ENCODE peak calls at places on chromosomes 13 and 19, in five cellular contexts. O is colonic mucosa; W is foreskin keratinocyte; K is ovary; H is CD8-positive, alpha-beta T cell. S is an unnamed sample.

GRCh38 chr19:19746286-19747213 is 13.6 kb upstream of the ZNF14 start:
- DNase-seq in O (no peak), W (no peak), K (no peak), H (no peak), S (no peak)

GRCh38 chr19:10124429-10124828 is 4.7 kb upstream of the EIF3G start:
- DNase-seq in O (no peak), W (no peak), K (no peak), H (no peak), S (no peak)

GRCh38 chr19:35637165-35637564 is 4.4 kb upstream of the ETV2 start:
- DNase-seq in O (no peak), W (no peak), K (no peak), H (no peak), S (no peak)

GRCh38 chr19:7242601-7243258 is 51.5 kb downstream of the INSR start:
- DNase-seq in O (no peak), W (no peak), K (peak; percentile 36), H (no peak), S (peak; percentile 55)

GRCh38 chr19:38196245-38196837 is 27.7 kb downstream of the DPF1 start:
- DNase-seq in O (no peak), W (no peak), K (no peak), H (no peak), S (no peak)

GRCh38 chr19:46220038-46220615 is 9.4 kb upstream of the IGFL1 start:
- DNase-seq in O (no peak), W (no peak), K (no peak), H (no peak), S (no peak)

GRCh38 chr13:63954683-63955082 is 2539.0 kb upstream of the PCDH20 start:
- DNase-seq in O (no peak), W (no peak), K (no peak), H (no peak), S (no peak)

GRCh38 chr13:37681295-37682032 is 82.9 kb upstream of the POSTN start:
- DNase-seq in O (no peak), W (no peak), K (no peak), H (no peak), S (no peak)

GRCh38 chr19:12723383-12723642 is 419 bp downstream of the TNPO2 start:
- DNase-seq in O (no peak), W (no peak), K (no peak), H (no peak), S (no peak)

GRCh38 chr19:9848761-9849160 is 13.6 kb downstream of the PIN1 start:
- DNase-seq in O (no peak), W (no peak), K (no peak), H (no peak), S (no peak)

GRCh38 chr19:48819366-48819816 is 8.6 kb upstream of the BCAT2 start:
- DNase-seq in O (peak; percentile 94), W (peak; percentile 66), K (peak; percentile 91), H (no peak), S (no peak)

GRCh38 chr19:46147791-46148288 is at the start of gene IGFL2:
- DNase-seq in O (no peak), W (peak; percentile 86), K (no peak), H (no peak), S (no peak)

DNA sequence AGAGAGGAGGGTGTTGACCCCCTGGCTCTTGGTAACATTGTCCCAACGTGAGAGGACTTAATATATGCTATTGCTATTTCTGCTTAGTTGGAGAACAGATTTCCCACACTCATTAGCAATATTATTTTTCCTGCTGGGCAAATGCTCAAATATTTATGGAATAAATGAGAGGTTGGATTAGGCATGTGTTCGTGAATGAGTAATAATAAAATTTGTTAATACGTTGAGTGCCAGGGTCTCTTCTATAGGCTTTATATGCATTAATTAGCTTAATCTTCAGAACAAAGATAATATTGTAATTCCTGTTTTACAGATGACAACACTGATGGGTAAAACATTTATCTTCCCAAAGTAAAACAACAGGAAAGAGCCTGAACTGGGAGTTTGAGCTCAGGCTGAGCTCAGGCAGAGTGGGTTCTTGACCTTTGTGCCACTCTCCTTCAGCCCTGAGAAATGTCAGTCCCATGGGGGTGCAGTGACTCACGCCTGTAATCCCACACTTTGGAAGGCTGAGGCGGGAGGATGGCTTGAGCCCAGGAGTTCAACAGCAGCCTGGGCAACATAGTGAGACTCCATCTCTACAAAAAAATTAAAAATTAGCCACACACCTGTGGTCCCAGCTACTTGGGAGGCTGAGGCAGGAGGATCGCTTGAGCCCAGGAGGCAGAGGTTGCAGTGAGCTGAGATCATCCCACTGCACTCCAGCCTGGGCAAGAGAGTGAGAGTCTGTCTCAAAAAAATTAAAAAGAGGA is 1.2 kb downstream of the ZNF233 start:
- DNase-seq in O (no peak), W (no peak), K (no peak), H (no peak), S (no peak)
- TF ChIP-seq CTCF in O (no peak), W (no peak), K (no peak), H (no peak), S (no peak)

GRCh38 chr13:96041326-96042092 is 11.7 kb downstream of the UGGT2 start:
- DNase-seq in O (no peak), W (no peak), K (no peak), H (no peak), S (no peak)
- TF ChIP-seq CTCF in O (no peak), W (no peak), K (no peak), H (no peak), S (no peak)

GRCh38 chr19:34171539-34171876 is 796 bp upstream of the LSM14A start:
- DNase-seq in O (no peak), W (peak; percentile 81), K (no peak), H (no peak), S (no peak)

GRCh38 chr19:34172661-34173144 is 399 bp downstream of the LSM14A start:
- DNase-seq in O (no peak), W (peak; percentile 37), K (no peak), H (no peak), S (no peak)

GRCh38 chr19:34176581-34176980 is 4.3 kb downstream of the LSM14A start:
- DNase-seq in O (no peak), W (no peak), K (no peak), H (no peak), S (no peak)

GRCh38 chr19:34171877-34172660 is at the start of gene LSM14A:
- DNase-seq in O (peak; percentile 90), W (peak; percentile 81), K (peak; percentile 96), H (peak; percentile 92), S (peak; percentile 91)

GRCh38 chr19:34173145-34173956 is 1.0 kb downstream of the LSM14A start:
- DNase-seq in O (peak; percentile 86), W (peak; percentile 68), K (peak; percentile 57), H (peak; percentile 15), S (no peak)
- TF ChIP-seq CTCF in O (no peak), W (no peak), K (no peak), H (no peak), S (no peak)

GRCh38 chr13:24225930-24226329 is 65.4 kb downstream of the SPATA13 start:
- DNase-seq in O (no peak), W (no peak), K (no peak), H (no peak), S (no peak)

GRCh38 chr13:24225062-24225461 is 64.5 kb downstream of the SPATA13 start:
- DNase-seq in O (no peak), W (no peak), K (no peak), H (no peak), S (no peak)

GRCh38 chr13:24228852-24229458 is 68.4 kb downstream of the SPATA13 start:
- DNase-seq in O (peak; percentile 54), W (peak; percentile 50), K (no peak), H (peak; percentile 44), S (no peak)

GRCh38 chr13:24224232-24224680 is 63.7 kb downstream of the SPATA13 start:
- DNase-seq in O (no peak), W (no peak), K (no peak), H (no peak), S (no peak)

DNA sequence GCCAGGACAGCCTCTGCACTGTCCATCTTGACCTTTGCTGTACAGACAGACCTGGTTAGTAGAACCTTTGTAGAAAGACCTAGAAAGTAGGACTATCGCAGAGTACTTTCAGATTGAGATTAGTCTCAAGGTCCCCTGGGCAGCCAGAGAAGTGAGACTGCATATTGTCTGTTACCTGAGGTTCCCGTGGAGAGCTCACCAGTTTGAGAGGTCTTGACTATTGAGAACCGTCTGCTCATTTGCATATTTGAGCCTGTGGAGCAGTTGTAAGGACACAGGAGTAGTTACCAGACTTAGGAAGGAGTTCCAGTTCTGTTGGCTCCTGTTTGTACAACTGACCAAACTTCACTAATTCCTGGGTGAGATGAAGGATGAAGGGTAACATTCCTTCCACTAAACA is 66.2 kb downstream of the SPATA13 start:
- DNase-seq in O (no peak), W (no peak), K (no peak), H (no peak), S (no peak)
- TF ChIP-seq CTCF in O (no peak), W (no peak), K (no peak), H (no peak), S (no peak)

DNA sequence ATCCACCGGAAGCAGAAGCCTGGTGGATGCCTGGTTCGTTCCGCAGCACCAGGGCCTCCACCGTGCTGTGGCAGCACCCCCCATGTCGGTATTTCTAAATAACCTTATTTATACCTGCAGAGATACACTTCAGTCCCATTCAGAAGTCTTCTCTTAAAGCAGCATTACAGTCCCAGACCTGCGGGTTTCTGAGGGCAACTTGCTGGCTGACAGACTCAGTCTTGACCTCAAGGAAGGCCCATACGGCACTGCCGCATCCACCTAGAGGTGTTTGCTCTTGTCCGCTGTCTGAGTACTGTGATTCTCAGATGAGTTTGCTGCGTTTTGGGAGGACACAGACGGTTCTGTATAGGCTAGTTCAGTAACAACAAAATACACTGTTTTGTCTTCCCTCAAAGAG is 16.9 kb upstream of the TEX29 start:
- DNase-seq in O (no peak), W (no peak), K (no peak), H (no peak), S (no peak)
- TF ChIP-seq CTCF in O (no peak), W (no peak), K (no peak), H (no peak), S (no peak)